ENCODE peak calls at places on chromosomes 12 and 14, in five cellular contexts. I is stimulated activated CD4-positive, alpha-beta T cell treated with anti-CD3 and anti-CD28 coated beads, Interleukin-1b, Interleukin-23, amount 100 ng/mL, for 1 hour; J is NCI-H146; P is NCI-H345; G is GM12865. C is an unnamed sample.
A peak's percentile ranks its signal among the peaks of the same experiment; 100 is the strongest.

GRCh38 chr12:5428332-5429221 is 3.3 kb upstream of the NTF3 start:
- DNase-seq in I (no peak), G (no peak), P (peak; percentile 19), J (peak; percentile 65), C (no peak)

GRCh38 chr14:63760014-63760413 is 32.1 kb upstream of the SGPP1 start:
- DNase-seq in G (peak; percentile 73), I (no peak), J (no peak), P (no peak), C (no peak)

GRCh38 chr12:40208707-40209106 is 16.1 kb upstream of the LRRK2 start:
- DNase-seq in P (no peak), J (no peak), I (no peak), G (peak; percentile 62), C (no peak)

GRCh38 chr14:72532686-72533454 is 361.0 kb downstream of the DPF3 start:
- DNase-seq in I (no peak), P (no peak), J (no peak), G (no peak), C (no peak)

GRCh38 chr14:91918159-91918883 is 29.2 kb downstream of the FBLN5 start:
- DNase-seq in I (no peak), P (no peak), J (no peak), G (no peak), C (no peak)

GRCh38 chr12:109758406-109759075 is 44.9 kb downstream of the FAM222A start:
- DNase-seq in I (no peak), J (no peak), P (no peak), G (no peak), C (no peak)

GRCh38 chr12:39503445-39503844 is 60.5 kb upstream of the KIF21A start:
- DNase-seq in I (no peak), P (no peak), G (no peak), J (no peak), C (peak; percentile 7)

GRCh38 chr14:100747021-100747586 is 20.4 kb downstream of the DLK1 start:
- DNase-seq in I (no peak), G (no peak), J (peak; percentile 48), P (peak; percentile 89), C (no peak)

GRCh38 chr14:91392623-91393303 is 24.9 kb downstream of the CCDC88C start:
- DNase-seq in J (no peak), I (no peak), G (peak; percentile 60), P (no peak), C (no peak)